ENCODE peak calls at places on chromosomes 5 and 9, in eight cellular contexts. Q is uterus, I is colonic mucosa, W is psoas muscle, P is GM06990, U is left lung, Z is cardiac muscle cell, E is right lobe of liver. B is an unnamed sample.

GRCh38 chr9:90340421-90340820 is 302.2 kb downstream of the DIRAS2 start:
- DNase-seq in Q (no peak), I (no peak), W (no peak), P (no peak), U (no peak), Z (peak; percentile 88), E (no peak), B (no peak)

GRCh38 chr5:132751444-132751843 is 4.2 kb downstream of the CCNI2 start:
- DNase-seq in Q (peak; percentile 74), I (no peak), W (peak; percentile 52), P (peak; percentile 43), U (no peak), Z (peak; percentile 95), E (no peak), B (no peak)

GRCh38 chr5:157816682-157817268 is 42.2 kb downstream of the CLINT1 start:
- DNase-seq in Q (no peak), I (no peak), W (no peak), P (no peak), U (no peak), Z (peak; percentile 32), E (no peak), B (no peak)

GRCh38 chr9:101605547-101605946 is 10.8 kb upstream of the PPP3R2 start:
- DNase-seq in Q (no peak), I (no peak), W (no peak), P (no peak), U (no peak), Z (no peak), E (no peak), B (no peak)

GRCh38 chr5:115194671-115195070 is 25.0 kb upstream of the TRIM36 start:
- DNase-seq in Q (no peak), I (peak; percentile 77), W (no peak), P (no peak), U (no peak), Z (peak; percentile 8), E (peak; percentile 51), B (no peak)

GRCh38 chr5:41270423-41271251 is 57.3 kb upstream of the C6 start:
- DNase-seq in Q (peak; percentile 38), I (peak; percentile 51), W (no peak), P (no peak), U (no peak), Z (peak; percentile 91), E (no peak), B (peak; percentile 26)

GRCh38 chr9:34994429-34995287 is 5.1 kb downstream of the DNAJB5 start:
- DNase-seq in Q (peak; percentile 60), I (peak; percentile 48), W (no peak), P (no peak), U (no peak), Z (peak; percentile 68), E (no peak), B (no peak)

GRCh38 chr5:94707359-94707758 is 88.9 kb downstream of the SLF1 start:
- DNase-seq in Q (no peak), I (no peak), W (no peak), P (no peak), U (no peak), Z (no peak), E (no peak), B (no peak)

GRCh38 chr9:97983524-97984187 is 515 bp downstream of the ANP32B start:
- DNase-seq in Q (no peak), I (peak; percentile 63), W (peak; percentile 70), P (peak; percentile 78), U (no peak), Z (peak; percentile 50), E (peak; percentile 73), B (peak; percentile 64)

GRCh38 chr5:69167488-69167845 is 517 bp downstream of the CCNB1 start:
- DNase-seq in Q (no peak), I (no peak), W (no peak), P (no peak), U (no peak), Z (peak; percentile 13), E (no peak), B (no peak)

GRCh38 chr9:86098793-86099694 is at the start of gene GOLM1:
- DNase-seq in Q (peak; percentile 29), I (peak; percentile 48), W (peak; percentile 52), P (peak; percentile 77), U (peak; percentile 51), Z (peak; percentile 79), E (peak; percentile 61), B (peak; percentile 46)

GRCh38 chr5:43134019-43134418 is 13.3 kb downstream of the ZNF131 start:
- DNase-seq in Q (no peak), I (no peak), W (no peak), P (no peak), U (no peak), Z (no peak), E (no peak), B (no peak)

GRCh38 chr5:43141211-43141610 is 20.5 kb downstream of the ZNF131 start:
- DNase-seq in Q (no peak), I (no peak), W (no peak), P (no peak), U (no peak), Z (no peak), E (no peak), B (no peak)

GRCh38 chr5:43140286-43140685 is 19.6 kb downstream of the ZNF131 start:
- DNase-seq in Q (no peak), I (no peak), W (no peak), P (no peak), U (no peak), Z (peak; percentile 70), E (no peak), B (no peak)

GRCh38 chr5:43137326-43137725 is 16.6 kb downstream of the ZNF131 start:
- DNase-seq in Q (no peak), I (no peak), W (no peak), P (no peak), U (no peak), Z (no peak), E (no peak), B (no peak)
- H3K36me3 ChIP-seq in Q (no peaks in the 10 kb centered on the region), I (no peaks in the 10 kb centered on the region), W (peaks cover 55% of the 10 kb centered on the region), P (peaks cover 2% of the 10 kb centered on the region), U (peaks cover 90% of the 10 kb centered on the region), Z (peaks cover 3% of the 10 kb centered on the region), E (no peaks in the 10 kb centered on the region), B (peaks cover 37% of the 10 kb centered on the region)

DNA sequence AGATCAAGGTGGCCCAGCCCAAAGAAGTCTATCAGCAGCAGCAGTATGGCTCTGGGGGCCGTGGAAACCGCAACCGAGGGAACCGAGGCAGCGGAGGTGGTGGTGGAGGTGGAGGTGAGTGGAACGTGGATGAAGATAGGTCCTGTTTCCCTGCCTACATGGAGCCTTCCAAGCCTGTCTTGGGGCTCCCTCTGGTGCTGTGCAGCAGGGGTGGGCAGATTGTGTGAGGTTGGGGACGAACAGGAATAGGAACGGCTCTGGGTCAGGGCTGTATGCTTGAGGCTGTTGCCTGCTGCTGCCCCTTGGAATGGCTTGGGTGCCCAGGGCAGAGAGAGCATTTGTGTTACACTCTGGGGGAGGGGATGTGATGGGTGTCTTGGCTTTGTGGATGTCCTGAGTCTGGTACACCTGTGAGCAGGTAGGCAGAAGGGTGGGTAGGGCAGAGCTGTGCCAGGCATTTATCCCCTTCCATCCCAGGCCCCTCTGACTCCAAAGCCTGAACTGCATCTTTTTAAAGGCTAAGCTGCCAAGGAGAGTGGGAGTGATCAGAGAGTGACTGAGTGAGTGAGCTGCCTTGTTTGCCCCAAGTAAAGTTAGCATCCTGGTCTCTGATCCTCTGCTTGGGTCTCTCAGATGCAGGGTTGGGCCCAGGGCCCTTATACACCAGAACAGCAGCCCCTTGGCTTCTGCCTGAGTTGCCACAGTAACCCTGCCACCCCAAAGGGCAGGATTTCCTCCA is 5.2 kb downstream of the HNRNPAB start:
- DNase-seq in Q (no peak), I (no peak), W (no peak), P (no peak), U (no peak), Z (no peak), E (no peak), B (no peak)
- H3K36me3 ChIP-seq in Q (no peaks in the 10 kb centered on the region), I (peaks cover 17% of the 10 kb centered on the region), W (peaks cover 89% of the 10 kb centered on the region), P (peaks cover 67% of the 10 kb centered on the region), U (peaks cover 86% of the 10 kb centered on the region), Z (peaks cover 71% of the 10 kb centered on the region), E (peaks cover 24% of the 10 kb centered on the region), B (peaks cover 83% of the 10 kb centered on the region)

GRCh38 chr5:17221843-17222614 is 4.6 kb downstream of the BASP1 start:
- DNase-seq in Q (no peak), I (no peak), W (no peak), P (no peak), U (no peak), Z (peak; percentile 35), E (no peak), B (no peak)

GRCh38 chr5:17224858-17225436 is 7.5 kb downstream of the BASP1 start:
- DNase-seq in Q (no peak), I (no peak), W (no peak), P (peak; percentile 39), U (no peak), Z (peak; percentile 20), E (no peak), B (no peak)

GRCh38 chr5:17225551-17225950 is 8.1 kb downstream of the BASP1 start:
- DNase-seq in Q (no peak), I (no peak), W (no peak), P (no peak), U (no peak), Z (no peak), E (no peak), B (no peak)

GRCh38 chr5:17222679-17223078 is 5.2 kb downstream of the BASP1 start:
- DNase-seq in Q (no peak), I (no peak), W (no peak), P (no peak), U (no peak), Z (peak; percentile 34), E (no peak), B (no peak)

DNA sequence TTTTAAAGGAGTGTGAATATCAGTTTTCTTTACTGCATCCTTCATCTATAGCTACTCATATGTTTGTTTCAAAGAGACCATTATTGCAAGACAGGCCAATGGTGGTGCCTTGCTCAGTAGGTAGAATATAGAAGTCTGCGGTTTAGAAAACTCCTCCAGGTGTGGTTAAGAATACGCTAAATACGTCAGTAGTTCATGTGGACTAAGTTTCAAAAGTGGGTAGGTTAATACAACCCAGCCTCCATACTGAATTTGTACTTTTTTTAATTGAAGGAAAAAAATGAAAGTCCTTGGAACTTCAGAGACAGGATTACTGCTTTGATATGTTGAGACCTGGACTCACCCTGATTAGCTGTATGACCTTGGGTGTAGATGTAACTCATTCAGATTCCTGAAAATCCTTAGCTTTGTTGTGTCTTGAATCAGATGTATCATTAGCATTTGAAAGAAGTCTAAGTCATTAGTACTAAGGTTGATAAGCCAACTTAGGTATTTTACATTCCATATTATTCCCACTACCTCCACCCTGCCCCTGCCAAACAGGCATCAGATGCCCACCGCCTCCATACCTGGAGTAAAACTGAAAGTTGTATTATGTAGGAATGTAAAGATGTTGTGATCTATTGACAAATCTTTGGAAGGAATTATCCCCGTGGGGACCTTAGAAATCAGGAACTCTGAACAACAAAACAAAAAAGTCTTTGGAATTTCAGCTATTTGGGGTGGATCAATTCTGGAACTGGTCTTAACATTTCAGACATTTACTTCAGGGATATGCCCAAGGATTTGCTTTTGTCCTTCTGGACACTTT is 6.1 kb downstream of the BASP1 start:
- DNase-seq in Q (no peak), I (no peak), W (no peak), P (peak; percentile 24), U (no peak), Z (no peak), E (no peak), B (no peak)
- H3K36me3 ChIP-seq in Q (no peaks in the 10 kb centered on the region), I (no peaks in the 10 kb centered on the region), W (no peaks in the 10 kb centered on the region), P (no peaks in the 10 kb centered on the region), U (no peaks in the 10 kb centered on the region), Z (no peaks in the 10 kb centered on the region), E (no peaks in the 10 kb centered on the region), B (no peaks in the 10 kb centered on the region)

DNA sequence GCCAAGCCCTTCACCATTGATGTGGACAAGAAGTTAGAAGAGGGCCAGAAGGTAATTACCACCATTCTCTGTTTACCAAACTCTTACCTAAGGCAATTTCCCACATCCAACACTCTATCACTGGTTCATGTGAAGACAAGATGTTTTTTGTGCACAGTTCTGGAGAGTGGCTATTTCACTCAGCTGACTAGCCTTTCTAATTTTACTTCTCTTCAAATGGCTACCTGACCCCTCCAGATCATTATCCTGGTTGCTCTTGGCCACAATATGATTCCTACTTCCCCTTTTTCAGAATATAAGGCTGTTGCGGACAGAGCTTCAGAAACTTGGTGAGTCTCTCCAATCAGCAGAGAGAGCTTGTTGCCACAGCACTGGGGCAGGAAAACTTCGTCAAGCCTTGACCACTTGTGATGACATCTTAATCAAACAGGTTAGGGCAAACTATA is 7.1 kb downstream of the KIF20A start:
- DNase-seq in Q (no peak), I (no peak), W (no peak), P (peak; percentile 23), U (no peak), Z (no peak), E (no peak), B (no peak)
- H3K36me3 ChIP-seq in Q (no peaks in the 10 kb centered on the region), I (no peaks in the 10 kb centered on the region), W (peaks cover 73% of the 10 kb centered on the region), P (peaks cover 50% of the 10 kb centered on the region), U (peaks cover 69% of the 10 kb centered on the region), Z (peaks cover 65% of the 10 kb centered on the region), E (peaks cover 6% of the 10 kb centered on the region), B (peaks cover 61% of the 10 kb centered on the region)

B was measured in left ventricle myocardium inferior.